ENCODE peak calls at places on chromosomes 7 and 10, in six cellular contexts. W, P, R, O, V and I are unnamed samples.

GRCh38 chr7:157517782-157518513 is 181.1 kb downstream of the DNAJB6 start:
- DNase-seq in P (no peak), W (no peak), V (no peak), O (peak), R (no peak), I (no peak)

GRCh38 chr7:137296551-137296950 is 47.0 kb downstream of the PTN start:
- DNase-seq in W (no peak), P (no peak), R (no peak), V (no peak), O (no peak), I (no peak)

GRCh38 chr10:89563861-89564478 is 28.6 kb upstream of the SLC16A12 start:
- DNase-seq in P (no peak), R (peak), V (peak), W (peak), O (no peak), I (peak)

GRCh38 chr7:34157137-34157536 is 251.8 kb downstream of the BMPER start:
- DNase-seq in V (no peak), O (no peak), P (no peak), R (no peak), W (no peak), I (peak)

GRCh38 chr10:111076191-111076681 is 593 bp upstream of the ADRA2A start:
- DNase-seq in P (no peak), R (peak), O (no peak), V (peak), W (peak), I (peak)

GRCh38 chr7:156504687-156505545 is 135.7 kb upstream of the RNF32 start:
- DNase-seq in O (no peak), W (no peak), P (no peak), R (no peak), V (no peak), I (no peak)

GRCh38 chr10:77927343-77928256 is 1.0 kb upstream of the DLG5 start:
- DNase-seq in R (no peak), P (no peak), W (no peak), O (no peak), V (peak), I (no peak)

GRCh38 chr7:2100278-2101205 is 132.2 kb downstream of the MAD1L1 start:
- DNase-seq in O (no peak), P (no peak), V (peak), W (no peak), R (no peak), I (no peak)

GRCh38 chr10:69994262-69994661 is 58.4 kb upstream of the MACROH2A2 start:
- DNase-seq in W (peak), P (no peak), V (peak), O (no peak), R (peak), I (peak)

GRCh38 chr7:128407751-128408708 is 1.8 kb downstream of the IMPDH1 start:
- DNase-seq in W (no peak), O (no peak), R (no peak), P (no peak), V (no peak), I (no peak)

GRCh38 chr7:84720456-84721097 is 466.3 kb downstream of the SEMA3D start:
- DNase-seq in O (no peak), V (no peak), W (peak), R (no peak), P (no peak), I (no peak)

GRCh38 chr7:140653319-140654108 is 12.9 kb upstream of the DENND2A start:
- DNase-seq in R (peak), V (peak), O (no peak), W (peak), P (peak), I (peak)

GRCh38 chr10:78260141-78260540 is 226.5 kb downstream of the RPS24 start:
- DNase-seq in V (peak), P (no peak), R (no peak), W (peak), O (no peak), I (no peak)

GRCh38 chr10:125006921-125007391 is 65.0 kb downstream of the ZRANB1 start:
- DNase-seq in P (no peak), O (no peak), W (peak), V (peak), R (no peak), I (peak)

GRCh38 chr7:37481154-37481553 is 32.5 kb upstream of the ELMO1 start:
- DNase-seq in O (no peak), W (no peak), R (no peak), P (no peak), V (no peak), I (no peak)

GRCh38 chr10:18238875-18239485 is 98.8 kb downstream of the CACNB2 start:
- DNase-seq in W (peak), V (peak), O (no peak), P (peak), R (peak), I (peak)

GRCh38 chr10:5477948-5478693 is 21.2 kb downstream of the CALML5 start:
- DNase-seq in P (no peak), V (no peak), R (no peak), O (no peak), W (no peak), I (no peak)

GRCh38 chr7:106735637-106736036 is 74.7 kb upstream of the CCDC71L start:
- DNase-seq in P (no peak), O (no peak), R (no peak), W (no peak), V (no peak), I (no peak)

GRCh38 chr10:90723416-90724068 is 134.3 kb downstream of the HTR7 start:
- DNase-seq in V (no peak), W (no peak), R (no peak), O (no peak), P (no peak), I (no peak)

GRCh38 chr7:42854521-42855118 is 57.2 kb downstream of the C7orf25 start:
- DNase-seq in O (no peak), P (no peak), V (no peak), R (no peak), W (no peak), I (no peak)

GRCh38 chr7:42858570-42858969 is 53.3 kb downstream of the C7orf25 start:
- DNase-seq in V (no peak), O (no peak), P (no peak), R (no peak), W (peak), I (peak)

DNA sequence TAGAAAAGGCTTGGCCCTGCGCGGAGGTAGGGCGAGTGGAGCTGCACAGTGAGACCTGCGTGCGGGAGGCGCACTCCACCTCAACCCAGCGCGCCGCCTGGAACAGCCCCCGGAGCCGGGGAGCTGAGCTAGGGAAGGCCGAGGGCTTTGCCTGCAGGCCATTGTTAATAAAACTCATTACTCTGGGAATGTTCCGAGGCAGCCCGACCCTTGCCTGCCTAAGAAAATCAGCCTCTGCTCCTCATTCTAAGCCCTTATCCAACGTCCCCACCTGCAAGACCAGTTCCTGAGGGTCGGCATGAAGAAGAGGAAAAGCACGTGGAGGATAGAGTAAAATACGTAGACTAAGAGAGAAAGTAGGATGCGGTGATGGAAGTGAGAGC is 55.3 kb downstream of the C7orf25 start:
- DNase-seq in P (no peak), O (no peak), W (no peak), R (no peak), V (no peak), I (no peak)
- TF ChIP-seq CTCF in P (no peak), O (no peak), W (no peak), R (no peak), V (no peak), I (no peak)

DNA sequence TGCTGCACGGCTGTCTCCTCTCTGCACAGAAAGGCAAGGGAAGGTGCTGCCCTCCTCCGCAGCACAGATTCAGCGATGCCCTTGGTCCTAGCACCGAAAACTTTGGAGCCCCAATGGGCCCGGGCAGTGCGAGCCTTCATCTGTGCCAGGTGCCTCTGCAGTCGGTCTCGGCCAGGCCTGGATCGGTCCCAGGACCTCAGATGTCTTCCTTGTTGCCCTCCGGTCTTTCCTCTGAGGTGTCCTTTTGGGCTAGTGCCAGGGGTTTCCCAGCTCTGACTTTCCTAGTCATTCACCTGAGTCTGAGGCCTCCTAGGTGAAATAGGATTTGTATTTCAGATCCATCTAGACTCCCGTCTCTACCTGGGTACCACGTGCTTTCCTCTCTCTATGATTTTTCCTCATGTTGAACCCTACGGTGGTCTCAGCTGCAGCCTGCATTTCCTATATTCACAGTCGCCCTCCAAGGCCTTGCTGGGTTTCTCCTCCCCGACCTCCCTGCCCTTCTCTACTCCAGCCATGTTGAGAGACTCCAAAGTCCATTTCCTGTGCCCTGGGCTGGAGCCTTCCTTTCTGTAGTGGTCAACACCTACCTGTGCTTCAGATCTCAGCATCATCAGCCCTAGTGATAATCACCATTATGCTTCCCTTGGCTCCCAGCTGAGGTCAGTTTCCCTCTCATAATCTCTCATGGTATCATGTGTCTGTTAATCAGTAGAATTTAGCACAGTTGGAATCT is 92.0 kb upstream of the PRSS58 start:
- DNase-seq in O (no peak), W (no peak), R (no peak), P (no peak), V (no peak), I (no peak)
- H3K4me3 ChIP-seq in O (no peak), W (no peak), R (no peak), P (no peak), V (no peak), I (no peak)

GRCh38 chr10:84216834-84217233 is 8.5 kb downstream of the LRIT2 start:
- DNase-seq in W (no peak), V (no peak), O (no peak), P (no peak), R (no peak), I (no peak)

GRCh38 chr10:84213076-84213475 is 12.3 kb downstream of the LRIT2 start:
- DNase-seq in W (no peak), O (no peak), R (no peak), V (no peak), P (no peak), I (no peak)

GRCh38 chr10:84212015-84212414 is 13.3 kb downstream of the LRIT2 start:
- DNase-seq in P (no peak), O (no peak), V (no peak), W (no peak), R (no peak), I (no peak)

GRCh38 chr10:84214046-84214572 is 11.2 kb downstream of the LRIT2 start:
- DNase-seq in V (no peak), W (no peak), R (no peak), O (no peak), P (no peak), I (no peak)

DNA sequence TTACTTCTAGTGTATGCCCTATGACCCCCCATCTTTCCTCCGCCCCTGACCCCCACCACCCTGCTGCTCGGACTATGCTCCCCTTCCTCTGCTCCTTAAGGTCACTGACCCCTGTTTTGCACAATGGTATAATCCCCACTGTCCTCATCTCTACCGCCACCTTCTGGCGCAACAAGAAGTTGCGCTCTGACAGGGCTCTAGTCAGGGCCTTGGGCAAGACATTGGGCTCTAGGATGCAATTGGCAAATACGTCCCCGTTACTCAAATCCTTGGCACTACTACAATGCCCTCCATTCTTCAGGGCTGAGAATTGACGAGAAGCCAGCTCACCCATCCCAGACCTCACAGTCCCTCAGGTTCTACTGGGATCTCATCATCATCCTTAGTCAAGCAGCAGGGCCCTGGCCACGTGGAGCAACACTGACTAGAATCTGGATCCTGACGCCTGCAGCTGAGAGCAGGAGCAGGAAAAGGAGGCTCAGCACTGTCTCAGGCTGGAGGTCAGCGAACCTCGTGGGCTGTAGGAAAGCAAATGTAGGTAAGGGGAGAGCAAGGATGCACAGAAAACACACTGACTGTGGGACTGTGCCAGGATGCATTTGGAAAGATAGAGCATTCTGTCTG is 10.6 kb downstream of the LRIT2 start:
- DNase-seq in R (no peak), V (no peak), W (no peak), O (no peak), P (no peak), I (no peak)
- TF ChIP-seq CTCF in R (peak), V (peak), W (peak), O (no peak), P (peak), I (peak)

DNA sequence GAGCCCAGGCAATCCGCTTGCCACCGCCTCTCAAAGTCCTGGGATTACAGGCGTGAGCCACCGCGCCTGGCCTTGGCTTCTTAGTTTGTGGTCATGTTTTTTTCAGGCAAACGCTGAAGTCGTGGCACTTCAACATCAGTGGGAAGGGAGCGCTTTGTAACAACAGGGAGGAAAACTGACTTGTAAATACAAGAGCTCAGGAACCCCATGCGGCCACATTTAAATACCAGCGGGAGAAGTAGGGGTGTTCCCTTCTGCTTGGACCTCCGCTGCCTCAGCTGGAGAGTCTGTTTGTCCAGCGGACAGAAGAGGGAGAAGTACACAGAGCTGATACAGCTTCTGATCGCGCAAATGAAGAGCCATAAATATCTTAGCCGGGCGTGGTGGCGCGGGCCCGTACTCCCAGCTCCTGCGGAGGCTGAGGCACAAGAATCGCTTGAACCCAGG is 108.7 kb upstream of the KMT2C start:
- DNase-seq in O (no peak), W (no peak), P (no peak), V (peak), R (no peak), I (peak)
- H3K4me3 ChIP-seq in O (no peak), W (no peak), P (no peak), V (no peak), R (no peak), I (no peak)

GRCh38 chr10:53447576-53447975 is 675.0 kb upstream of the MBL2 start:
- DNase-seq in P (no peak), V (no peak), O (no peak), W (no peak), R (no peak), I (no peak)

GRCh38 chr10:53458007-53458406 is 685.4 kb upstream of the MBL2 start:
- DNase-seq in V (no peak), O (no peak), W (no peak), P (no peak), R (no peak), I (no peak)

DNA sequence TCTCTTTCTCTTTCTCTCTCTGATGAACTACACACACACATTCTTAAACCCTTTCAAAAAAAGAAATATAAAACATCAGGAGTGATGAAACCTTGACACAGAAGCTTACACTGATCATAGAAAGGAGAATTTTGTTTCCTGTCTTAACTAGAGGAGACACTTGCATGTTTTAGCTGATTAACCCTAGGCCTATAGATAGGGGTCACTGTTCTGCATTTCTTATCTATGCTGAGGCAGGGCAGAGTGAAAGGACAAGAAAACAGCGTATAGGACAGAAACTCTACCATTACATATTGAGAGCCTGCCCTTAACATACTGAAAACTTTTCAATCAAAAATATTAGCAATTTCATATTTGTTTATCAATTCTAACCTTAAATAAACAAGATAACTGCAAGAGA is 680.6 kb upstream of the MBL2 start:
- DNase-seq in W (no peak), V (no peak), R (no peak), P (no peak), O (no peak), I (no peak)
- TF ChIP-seq CTCF in W (no peak), V (peak), R (no peak), P (peak), O (no peak), I (no peak)

GRCh38 chr7:947391-948210 is 6.9 kb downstream of the ADAP1 start:
- DNase-seq in O (no peak), R (no peak), V (no peak), W (no peak), P (no peak), I (no peak)

GRCh38 chr7:946256-946996 is 8.1 kb downstream of the ADAP1 start:
- DNase-seq in W (no peak), V (no peak), O (no peak), P (no peak), R (no peak), I (no peak)

GRCh38 chr7:944744-945143 is 9.7 kb downstream of the ADAP1 start:
- DNase-seq in R (no peak), O (no peak), W (no peak), P (no peak), V (no peak), I (no peak)

GRCh38 chr7:945556-946255 is 8.8 kb downstream of the ADAP1 start:
- DNase-seq in V (peak), P (no peak), R (no peak), O (no peak), W (no peak), I (no peak)

GRCh38 chr7:945147-945555 is 9.3 kb downstream of the ADAP1 start:
- DNase-seq in V (no peak), P (no peak), O (no peak), W (no peak), R (no peak), I (no peak)
- H3K4me3 ChIP-seq in V (no peak), P (no peak), O (no peak), W (no peak), R (no peak), I (no peak)

GRCh38 chr10:96089116-96089515 is 41.0 kb upstream of the ZNF518A start:
- DNase-seq in P (no peak), W (no peak), O (no peak), V (no peak), R (no peak), I (no peak)
- TF ChIP-seq CTCF in P (no peak), W (no peak), O (no peak), V (no peak), R (no peak), I (no peak)

GRCh38 chr10:73655990-73656298 is at the start of gene SYNPO2L:
- DNase-seq in W (no peak), P (no peak), O (no peak), R (no peak), V (no peak), I (no peak)
- H3K4me3 ChIP-seq in W (no peak), P (no peak), O (peak), R (no peak), V (no peak), I (no peak)

GRCh38 chr10:30386801-30387588 is 37.9 kb upstream of the MTPAP start:
- DNase-seq in V (no peak), R (no peak), P (no peak), W (no peak), O (no peak), I (peak)

GRCh38 chr10:30384051-30384674 is 35.1 kb upstream of the MTPAP start:
- DNase-seq in O (no peak), P (no peak), R (no peak), W (no peak), V (no peak), I (no peak)

GRCh38 chr10:30383366-30383765 is 34.3 kb upstream of the MTPAP start:
- DNase-seq in W (peak), P (no peak), V (no peak), R (no peak), O (no peak), I (peak)

GRCh38 chr10:30387646-30388243 is 38.7 kb upstream of the MTPAP start:
- DNase-seq in P (no peak), V (no peak), O (no peak), W (no peak), R (peak), I (peak)

DNA sequence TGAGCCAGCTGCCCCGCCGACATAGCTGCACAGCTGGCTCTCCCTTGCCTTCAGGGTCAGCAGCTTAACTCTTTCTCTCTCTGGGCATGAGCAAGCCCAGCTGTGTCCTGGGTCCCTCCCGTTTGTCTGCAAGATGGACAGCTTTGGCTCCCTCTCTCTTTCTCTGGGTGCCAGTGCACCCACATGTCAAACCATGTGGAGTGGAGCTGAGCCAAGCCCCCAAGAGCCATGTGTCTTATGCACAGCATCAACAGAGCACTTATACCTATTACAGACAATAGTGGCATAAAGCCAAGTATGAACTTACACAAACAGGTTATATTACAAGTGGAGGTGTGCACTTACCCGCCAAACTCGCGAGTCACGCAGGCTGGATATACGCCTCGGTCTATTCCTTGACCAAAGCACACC is 35.7 kb upstream of the MTPAP start:
- DNase-seq in W (peak), O (no peak), V (peak), R (peak), P (no peak), I (peak)
- TF ChIP-seq CTCF in W (peak), O (no peak), V (peak), R (peak), P (peak), I (peak)

DNA sequence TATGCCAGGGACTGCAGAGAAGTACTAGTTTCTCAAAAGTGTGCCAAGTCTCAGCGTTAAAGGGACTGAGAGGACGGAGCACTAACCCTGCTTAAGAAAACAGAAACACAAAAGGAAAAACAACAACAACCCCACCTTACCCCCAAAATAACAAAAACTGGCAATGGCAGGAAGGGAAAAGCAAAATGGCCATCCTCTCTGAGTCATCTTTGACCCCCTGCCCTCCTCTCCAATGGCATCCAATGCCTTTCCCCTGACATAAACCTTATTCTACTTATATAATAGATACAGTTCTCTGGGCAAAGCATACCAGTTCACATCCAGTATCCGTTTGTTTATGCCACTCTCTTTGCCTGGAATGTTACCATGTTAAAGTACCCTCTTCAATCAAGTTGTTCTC is 1.6 kb downstream of the POLR1F start:
- DNase-seq in O (no peak), R (peak), P (no peak), W (peak), V (no peak), I (peak)
- H3K4me3 ChIP-seq in O (no peak), R (peak), P (peak), W (no peak), V (no peak), I (peak)